ENCODE peak calls at places on chromosomes 12 and 14, in eight cellular contexts. One of them, this sample, is unnamed.

GRCh38 chr14:105128059-105128458 is 40.5 kb downstream of the JAG2 start:
- DNase-seq in fibroblast of pulmonary artery: no peak
- DNase-seq in endothelial cell of umbilical vein: no peak
- DNase-seq in GM13976: no peak
- DNase-seq in osteoblast: no peak
- DNase-seq in type B pancreatic cell: peak; percentile 44
- DNase-seq in mesothelial cell of epicardium: no peak
- DNase-seq in fibroblast of lung: no peak
- DNase-seq in this sample: no peak

GRCh38 chr12:112122823-112123690 is 2.3 kb upstream of the TRAFD1 start:
- DNase-seq in GM13976: no peak
- DNase-seq in fibroblast of lung: peak; percentile 98
- DNase-seq in osteoblast: peak; percentile 76
- DNase-seq in type B pancreatic cell: no peak
- DNase-seq in endothelial cell of umbilical vein: no peak
- DNase-seq in fibroblast of pulmonary artery: peak; percentile 80
- DNase-seq in mesothelial cell of epicardium: no peak
- DNase-seq in this sample: no peak

GRCh38 chr12:32106153-32106516 is 512 bp upstream of the BICD1 start:
- DNase-seq in fibroblast of lung: no peak
- DNase-seq in osteoblast: no peak
- DNase-seq in endothelial cell of umbilical vein: no peak
- DNase-seq in mesothelial cell of epicardium: no peak
- DNase-seq in fibroblast of pulmonary artery: no peak
- DNase-seq in type B pancreatic cell: no peak
- DNase-seq in GM13976: no peak
- DNase-seq in this sample: no peak

GRCh38 chr14:20489093-20489994 is 16.0 kb upstream of the RNASE10 start:
- DNase-seq in osteoblast: peak; percentile 88
- DNase-seq in endothelial cell of umbilical vein: no peak
- DNase-seq in type B pancreatic cell: no peak
- DNase-seq in mesothelial cell of epicardium: no peak
- DNase-seq in GM13976: no peak
- DNase-seq in fibroblast of pulmonary artery: peak; percentile 40
- DNase-seq in fibroblast of lung: no peak
- DNase-seq in this sample: no peak

GRCh38 chr14:24630872-24631477 is 3.0 kb downstream of the GZMB start:
- DNase-seq in osteoblast: peak; percentile 52
- DNase-seq in fibroblast of lung: peak; percentile 3
- DNase-seq in type B pancreatic cell: no peak
- DNase-seq in GM13976: no peak
- DNase-seq in fibroblast of pulmonary artery: peak; percentile 36
- DNase-seq in mesothelial cell of epicardium: no peak
- DNase-seq in endothelial cell of umbilical vein: no peak
- DNase-seq in this sample: no peak

GRCh38 chr14:40119765-40120164 is 687.5 kb upstream of the FBXO33 start:
- DNase-seq in endothelial cell of umbilical vein: no peak
- DNase-seq in GM13976: no peak
- DNase-seq in osteoblast: no peak
- DNase-seq in mesothelial cell of epicardium: no peak
- DNase-seq in type B pancreatic cell: no peak
- DNase-seq in fibroblast of pulmonary artery: no peak
- DNase-seq in fibroblast of lung: no peak
- DNase-seq in this sample: no peak

GRCh38 chr12:53575502-53576264 is 50.5 kb downstream of the ATF7 start:
- DNase-seq in fibroblast of lung: peak; percentile 91
- DNase-seq in mesothelial cell of epicardium: no peak
- DNase-seq in GM13976: no peak
- DNase-seq in type B pancreatic cell: no peak
- DNase-seq in fibroblast of pulmonary artery: peak; percentile 83
- DNase-seq in endothelial cell of umbilical vein: no peak
- DNase-seq in osteoblast: peak; percentile 43
- DNase-seq in this sample: no peak

GRCh38 chr12:2318286-2318685 is 265.5 kb downstream of the CACNA1C start:
- DNase-seq in fibroblast of pulmonary artery: no peak
- DNase-seq in osteoblast: no peak
- DNase-seq in endothelial cell of umbilical vein: no peak
- DNase-seq in fibroblast of lung: no peak
- DNase-seq in mesothelial cell of epicardium: no peak
- DNase-seq in type B pancreatic cell: no peak
- DNase-seq in GM13976: no peak
- DNase-seq in this sample: no peak

GRCh38 chr12:111450676-111451075 is 45.0 kb downstream of the SH2B3 start:
- DNase-seq in osteoblast: peak; percentile 6
- DNase-seq in fibroblast of lung: no peak
- DNase-seq in GM13976: no peak
- DNase-seq in fibroblast of pulmonary artery: no peak
- DNase-seq in type B pancreatic cell: peak; percentile 37
- DNase-seq in mesothelial cell of epicardium: peak; percentile 6
- DNase-seq in endothelial cell of umbilical vein: no peak
- DNase-seq in this sample: peak; percentile 57

GRCh38 chr12:49489720-49490119 is 49.1 kb upstream of the KCNH3 start:
- DNase-seq in fibroblast of pulmonary artery: peak; percentile 91
- DNase-seq in mesothelial cell of epicardium: no peak
- DNase-seq in type B pancreatic cell: no peak
- DNase-seq in GM13976: no peak
- DNase-seq in endothelial cell of umbilical vein: peak; percentile 93
- DNase-seq in osteoblast: peak; percentile 82
- DNase-seq in fibroblast of lung: peak; percentile 60
- DNase-seq in this sample: no peak

GRCh38 chr12:130925616-130926015 is 28.1 kb upstream of the ADGRD1 start:
- DNase-seq in endothelial cell of umbilical vein: no peak
- DNase-seq in type B pancreatic cell: no peak
- DNase-seq in fibroblast of lung: peak; percentile 74
- DNase-seq in osteoblast: no peak
- DNase-seq in mesothelial cell of epicardium: no peak
- DNase-seq in GM13976: no peak
- DNase-seq in fibroblast of pulmonary artery: peak; percentile 16
- DNase-seq in this sample: no peak

GRCh38 chr14:73463411-73463810 is 5.1 kb upstream of the NUMB start:
- DNase-seq in osteoblast: peak; percentile 81
- DNase-seq in type B pancreatic cell: no peak
- DNase-seq in mesothelial cell of epicardium: no peak
- DNase-seq in fibroblast of pulmonary artery: peak; percentile 98
- DNase-seq in fibroblast of lung: peak; percentile 96
- DNase-seq in endothelial cell of umbilical vein: peak; percentile 86
- DNase-seq in GM13976: no peak
- DNase-seq in this sample: no peak

GRCh38 chr14:84006643-84007137 is 1523.3 kb upstream of the FLRT2 start:
- DNase-seq in osteoblast: peak; percentile 35
- DNase-seq in mesothelial cell of epicardium: no peak
- DNase-seq in fibroblast of pulmonary artery: peak; percentile 39
- DNase-seq in fibroblast of lung: peak; percentile 8
- DNase-seq in type B pancreatic cell: no peak
- DNase-seq in endothelial cell of umbilical vein: peak; percentile 96
- DNase-seq in GM13976: no peak
- DNase-seq in this sample: no peak

GRCh38 chr12:111773801-111774551 is 7.2 kb downstream of the ALDH2 start:
- DNase-seq in osteoblast: peak; percentile 92
- DNase-seq in mesothelial cell of epicardium: no peak
- DNase-seq in type B pancreatic cell: no peak
- DNase-seq in endothelial cell of umbilical vein: no peak
- DNase-seq in GM13976: peak; percentile 62
- DNase-seq in fibroblast of lung: peak; percentile 96
- DNase-seq in fibroblast of pulmonary artery: peak; percentile 93
- DNase-seq in this sample: no peak

GRCh38 chr12:80033457-80033856 is 65.9 kb upstream of the OTOGL start:
- DNase-seq in fibroblast of lung: peak; percentile 78
- DNase-seq in fibroblast of pulmonary artery: peak; percentile 82
- DNase-seq in mesothelial cell of epicardium: no peak
- DNase-seq in endothelial cell of umbilical vein: no peak
- DNase-seq in osteoblast: peak; percentile 56
- DNase-seq in GM13976: no peak
- DNase-seq in type B pancreatic cell: no peak
- DNase-seq in this sample: no peak

GRCh38 chr14:100438678-100439592 is 115.8 kb downstream of the SLC25A47 start:
- DNase-seq in endothelial cell of umbilical vein: peak; percentile 6
- DNase-seq in GM13976: no peak
- DNase-seq in mesothelial cell of epicardium: no peak
- DNase-seq in type B pancreatic cell: no peak
- DNase-seq in fibroblast of pulmonary artery: peak; percentile 68
- DNase-seq in osteoblast: peak; percentile 97
- DNase-seq in fibroblast of lung: peak; percentile 47
- DNase-seq in this sample: peak; percentile 73

GRCh38 chr14:89418976-89419375 is 1.9 kb upstream of the FOXN3 start:
- DNase-seq in GM13976: no peak
- DNase-seq in endothelial cell of umbilical vein: no peak
- DNase-seq in fibroblast of lung: no peak
- DNase-seq in type B pancreatic cell: no peak
- DNase-seq in mesothelial cell of epicardium: no peak
- DNase-seq in fibroblast of pulmonary artery: no peak
- DNase-seq in osteoblast: no peak
- DNase-seq in this sample: no peak

GRCh38 chr12:26250801-26251200 is 55.4 kb downstream of the SSPN start:
- DNase-seq in type B pancreatic cell: no peak
- DNase-seq in osteoblast: no peak
- DNase-seq in mesothelial cell of epicardium: no peak
- DNase-seq in GM13976: no peak
- DNase-seq in fibroblast of lung: no peak
- DNase-seq in fibroblast of pulmonary artery: peak; percentile 64
- DNase-seq in endothelial cell of umbilical vein: peak; percentile 61
- DNase-seq in this sample: no peak

GRCh38 chr12:43208221-43208620 is 343.8 kb downstream of the ADAMTS20 start:
- DNase-seq in GM13976: no peak
- DNase-seq in fibroblast of pulmonary artery: no peak
- DNase-seq in endothelial cell of umbilical vein: no peak
- DNase-seq in type B pancreatic cell: no peak
- DNase-seq in fibroblast of lung: no peak
- DNase-seq in osteoblast: peak; percentile 43
- DNase-seq in mesothelial cell of epicardium: no peak
- DNase-seq in this sample: no peak

GRCh38 chr12:121186826-121187225 is 23.1 kb upstream of the P2RX4 start:
- DNase-seq in mesothelial cell of epicardium: no peak
- DNase-seq in GM13976: no peak
- DNase-seq in fibroblast of pulmonary artery: no peak
- DNase-seq in type B pancreatic cell: no peak
- DNase-seq in osteoblast: no peak
- DNase-seq in endothelial cell of umbilical vein: peak; percentile 38
- DNase-seq in fibroblast of lung: no peak
- DNase-seq in this sample: no peak

GRCh38 chr12:57552692-57553321 is 3.0 kb downstream of the KIF5A start:
- DNase-seq in osteoblast: peak; percentile 93
- DNase-seq in fibroblast of pulmonary artery: no peak
- DNase-seq in fibroblast of lung: peak; percentile 11
- DNase-seq in endothelial cell of umbilical vein: no peak
- DNase-seq in GM13976: no peak
- DNase-seq in mesothelial cell of epicardium: no peak
- DNase-seq in type B pancreatic cell: no peak
- DNase-seq in this sample: no peak

DNA sequence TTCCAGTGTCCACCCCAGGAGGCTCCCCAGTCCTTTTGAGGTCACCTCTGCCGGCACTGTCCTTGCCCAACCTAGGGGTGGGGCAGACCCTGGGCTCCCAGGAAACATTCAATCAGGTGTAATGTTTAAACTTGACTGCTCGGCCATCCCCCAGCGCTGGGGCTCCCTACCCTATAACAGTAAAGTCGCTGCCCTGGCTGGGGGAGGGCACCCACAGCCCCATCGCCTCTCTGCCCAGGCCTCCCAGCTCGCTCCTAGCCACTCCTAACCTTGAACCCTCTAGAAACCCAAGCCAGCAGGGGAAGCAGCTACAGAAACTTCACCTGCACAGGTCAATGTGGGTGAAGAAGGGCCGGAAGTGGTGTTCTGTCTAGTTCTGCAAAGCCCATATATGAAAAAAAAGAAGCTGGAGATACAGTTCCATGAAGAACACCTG is 1.3 kb downstream of the CLMN start:
- DNase-seq in GM13976: no peak
- DNase-seq in type B pancreatic cell: no peak
- DNase-seq in endothelial cell of umbilical vein: no peak
- DNase-seq in osteoblast: peak; percentile 86
- DNase-seq in mesothelial cell of epicardium: no peak
- DNase-seq in fibroblast of pulmonary artery: no peak
- DNase-seq in fibroblast of lung: no peak
- DNase-seq in this sample: no peak
- TF ChIP-seq CTCF in GM13976: no peak
- TF ChIP-seq CTCF in type B pancreatic cell: no peak
- TF ChIP-seq CTCF in endothelial cell of umbilical vein: no peak
- TF ChIP-seq CTCF in osteoblast: no peak
- TF ChIP-seq CTCF in mesothelial cell of epicardium: no peak
- TF ChIP-seq CTCF in fibroblast of pulmonary artery: no peak
- TF ChIP-seq CTCF in fibroblast of lung: no peak
- TF ChIP-seq CTCF in this sample: no peak

GRCh38 chr12:13161172-13161571 is 35.4 kb upstream of the EMP1 start:
- DNase-seq in GM13976: no peak
- DNase-seq in fibroblast of pulmonary artery: no peak
- DNase-seq in endothelial cell of umbilical vein: no peak
- DNase-seq in mesothelial cell of epicardium: no peak
- DNase-seq in type B pancreatic cell: no peak
- DNase-seq in osteoblast: no peak
- DNase-seq in fibroblast of lung: no peak
- DNase-seq in this sample: no peak
- TF ChIP-seq CTCF in GM13976: no peak
- TF ChIP-seq CTCF in fibroblast of pulmonary artery: peak; percentile 41
- TF ChIP-seq CTCF in endothelial cell of umbilical vein: peak; percentile 21
- TF ChIP-seq CTCF in mesothelial cell of epicardium: peak; percentile 70
- TF ChIP-seq CTCF in type B pancreatic cell: peak; percentile 73
- TF ChIP-seq CTCF in osteoblast: peak; percentile 50
- TF ChIP-seq CTCF in fibroblast of lung: peak; percentile 47
- TF ChIP-seq CTCF in this sample: peak; percentile 37

GRCh38 chr12:19779393-19780056 is 340.2 kb downstream of the AEBP2 start:
- DNase-seq in osteoblast: peak; percentile 38
- DNase-seq in GM13976: no peak
- DNase-seq in fibroblast of lung: no peak
- DNase-seq in type B pancreatic cell: no peak
- DNase-seq in fibroblast of pulmonary artery: peak; percentile 35
- DNase-seq in mesothelial cell of epicardium: no peak
- DNase-seq in endothelial cell of umbilical vein: no peak
- DNase-seq in this sample: no peak
- TF ChIP-seq CTCF in osteoblast: no peak
- TF ChIP-seq CTCF in GM13976: no peak
- TF ChIP-seq CTCF in fibroblast of lung: no peak
- TF ChIP-seq CTCF in type B pancreatic cell: no peak
- TF ChIP-seq CTCF in fibroblast of pulmonary artery: no peak
- TF ChIP-seq CTCF in mesothelial cell of epicardium: no peak
- TF ChIP-seq CTCF in endothelial cell of umbilical vein: no peak
- TF ChIP-seq CTCF in this sample: peak; percentile 30

GRCh38 chr12:30417697-30418231 is 277.9 kb downstream of the IPO8 start:
- DNase-seq in fibroblast of pulmonary artery: peak; percentile 87
- DNase-seq in fibroblast of lung: peak; percentile 85
- DNase-seq in mesothelial cell of epicardium: no peak
- DNase-seq in endothelial cell of umbilical vein: peak; percentile 10
- DNase-seq in type B pancreatic cell: no peak
- DNase-seq in GM13976: no peak
- DNase-seq in osteoblast: peak; percentile 82
- DNase-seq in this sample: no peak

GRCh38 chr12:30416631-30417030 is 279.0 kb downstream of the IPO8 start:
- DNase-seq in fibroblast of pulmonary artery: no peak
- DNase-seq in fibroblast of lung: no peak
- DNase-seq in type B pancreatic cell: no peak
- DNase-seq in GM13976: no peak
- DNase-seq in osteoblast: no peak
- DNase-seq in endothelial cell of umbilical vein: no peak
- DNase-seq in mesothelial cell of epicardium: no peak
- DNase-seq in this sample: no peak

GRCh38 chr12:30414507-30414906 is 281.2 kb downstream of the IPO8 start:
- DNase-seq in endothelial cell of umbilical vein: no peak
- DNase-seq in type B pancreatic cell: no peak
- DNase-seq in mesothelial cell of epicardium: no peak
- DNase-seq in osteoblast: no peak
- DNase-seq in fibroblast of lung: no peak
- DNase-seq in GM13976: no peak
- DNase-seq in fibroblast of pulmonary artery: no peak
- DNase-seq in this sample: no peak

GRCh38 chr12:30420561-30420960 is 275.1 kb downstream of the IPO8 start:
- DNase-seq in endothelial cell of umbilical vein: no peak
- DNase-seq in type B pancreatic cell: no peak
- DNase-seq in osteoblast: peak; percentile 30
- DNase-seq in fibroblast of lung: no peak
- DNase-seq in GM13976: no peak
- DNase-seq in fibroblast of pulmonary artery: peak; percentile 65
- DNase-seq in mesothelial cell of epicardium: no peak
- DNase-seq in this sample: no peak

GRCh38 chr12:30415777-30416176 is 279.9 kb downstream of the IPO8 start:
- DNase-seq in type B pancreatic cell: no peak
- DNase-seq in GM13976: no peak
- DNase-seq in endothelial cell of umbilical vein: no peak
- DNase-seq in osteoblast: no peak
- DNase-seq in mesothelial cell of epicardium: no peak
- DNase-seq in fibroblast of lung: no peak
- DNase-seq in fibroblast of pulmonary artery: no peak
- DNase-seq in this sample: no peak
- TF ChIP-seq CTCF in type B pancreatic cell: no peak
- TF ChIP-seq CTCF in GM13976: no peak
- TF ChIP-seq CTCF in endothelial cell of umbilical vein: no peak
- TF ChIP-seq CTCF in osteoblast: no peak
- TF ChIP-seq CTCF in mesothelial cell of epicardium: no peak
- TF ChIP-seq CTCF in fibroblast of lung: no peak
- TF ChIP-seq CTCF in fibroblast of pulmonary artery: no peak
- TF ChIP-seq CTCF in this sample: no peak